ENCODE peak calls at places on chromosomes 7 and 10, in seven cellular contexts. O is cardiac fibroblast, T is left ventricle myocardium inferior, C is A549, X is esophagus squamous epithelium, I is epithelial cell of proximal tubule, J is PC-3. K is an unnamed sample.
A peak's percentile ranks its signal among the peaks of the same experiment; 100 is the strongest.

GRCh38 chr10:1581189-1581588 is 156.1 kb downstream of the ADARB2 start:
- DNase-seq in O (no peak), T (no peak), C (no peak), X (no peak), I (no peak), J (no peak), K (no peak)

GRCh38 chr7:13414661-13415105 is 574.8 kb downstream of the ETV1 start:
- DNase-seq in O (no peak), T (no peak), C (no peak), X (no peak), I (no peak), J (peak; percentile 92), K (no peak)

GRCh38 chr7:158549176-158549833 is 38.3 kb downstream of the PTPRN2 start:
- DNase-seq in O (peak; percentile 48), T (peak; percentile 60), C (no peak), X (no peak), I (no peak), J (no peak), K (no peak)

GRCh38 chr7:50649259-50649885 is 84.2 kb upstream of the DDC start:
- DNase-seq in O (no peak), T (no peak), C (no peak), X (no peak), I (no peak), J (no peak), K (no peak)

GRCh38 chr7:19114591-19114855 is 2.9 kb downstream of the TWIST1 start:
- DNase-seq in O (peak; percentile 44), T (no peak), C (no peak), X (no peak), I (no peak), J (peak; percentile 31), K (no peak)

GRCh38 chr7:149310113-149310836 is 48.3 kb downstream of the ZNF783 start:
- DNase-seq in O (peak; percentile 85), T (no peak), C (peak; percentile 88), X (no peak), I (peak; percentile 51), J (peak; percentile 80), K (peak; percentile 61)

GRCh38 chr10:101848894-101849351 is 5.3 kb upstream of the KCNIP2 start:
- DNase-seq in O (peak; percentile 66), T (no peak), C (no peak), X (no peak), I (no peak), J (no peak), K (no peak)

GRCh38 chr7:132915652-132916051 is 166.2 kb downstream of the CHCHD3 start:
- DNase-seq in O (no peak), T (no peak), C (peak; percentile 16), X (no peak), I (peak; percentile 59), J (no peak), K (no peak)

GRCh38 chr7:34339061-34339526 is 318.9 kb upstream of the NPSR1 start:
- DNase-seq in O (no peak), T (no peak), C (peak; percentile 20), X (no peak), I (peak; percentile 39), J (no peak), K (no peak)

GRCh38 chr7:93185303-93186027 is 37.3 kb upstream of the SAMD9L start:
- DNase-seq in O (peak; percentile 26), T (no peak), C (no peak), X (no peak), I (no peak), J (peak; percentile 49), K (no peak)

GRCh38 chr7:77697535-77697831 is 1.2 kb downstream of the RSBN1L start:
- DNase-seq in O (no peak), T (peak; percentile 40), C (no peak), X (peak; percentile 2), I (no peak), J (no peak), K (no peak)

GRCh38 chr7:92357260-92357659 is 90.0 kb upstream of the GATAD1 start:
- DNase-seq in O (no peak), T (no peak), C (no peak), X (no peak), I (no peak), J (no peak), K (no peak)

GRCh38 chr10:49037187-49037586 is 78.1 kb downstream of the VSTM4 start:
- DNase-seq in O (peak; percentile 19), T (no peak), C (no peak), X (no peak), I (peak; percentile 75), J (peak; percentile 93), K (peak; percentile 75)

GRCh38 chr7:151023211-151023610 is 1.1 kb downstream of the ATG9B start:
- DNase-seq in O (no peak), T (no peak), C (no peak), X (no peak), I (no peak), J (no peak), K (no peak)

GRCh38 chr7:47073284-47073683 is 508.6 kb downstream of the TNS3 start:
- DNase-seq in O (no peak), T (no peak), C (no peak), X (no peak), I (no peak), J (no peak), K (no peak)

GRCh38 chr7:47074702-47075153 is 507.2 kb downstream of the TNS3 start:
- DNase-seq in O (peak; percentile 72), T (no peak), C (no peak), X (no peak), I (no peak), J (no peak), K (no peak)

GRCh38 chr7:47080816-47081215 is 501.1 kb downstream of the TNS3 start:
- DNase-seq in O (no peak), T (no peak), C (no peak), X (no peak), I (no peak), J (no peak), K (no peak)

GRCh38 chr7:47083476-47084250 is 498.2 kb downstream of the TNS3 start:
- DNase-seq in O (no peak), T (no peak), C (no peak), X (no peak), I (no peak), J (no peak), K (no peak)

GRCh38 chr7:47078241-47078640 is 503.7 kb downstream of the TNS3 start:
- DNase-seq in O (peak; percentile 20), T (no peak), C (no peak), X (no peak), I (no peak), J (no peak), K (no peak)
- H3K4me3 ChIP-seq in O (no peak overlapping the region), T (no peak overlapping the region), C (no peak overlapping the region), X (no peak overlapping the region), I (no peak overlapping the region), J (no peak overlapping the region), K (no peak overlapping the region)

DNA sequence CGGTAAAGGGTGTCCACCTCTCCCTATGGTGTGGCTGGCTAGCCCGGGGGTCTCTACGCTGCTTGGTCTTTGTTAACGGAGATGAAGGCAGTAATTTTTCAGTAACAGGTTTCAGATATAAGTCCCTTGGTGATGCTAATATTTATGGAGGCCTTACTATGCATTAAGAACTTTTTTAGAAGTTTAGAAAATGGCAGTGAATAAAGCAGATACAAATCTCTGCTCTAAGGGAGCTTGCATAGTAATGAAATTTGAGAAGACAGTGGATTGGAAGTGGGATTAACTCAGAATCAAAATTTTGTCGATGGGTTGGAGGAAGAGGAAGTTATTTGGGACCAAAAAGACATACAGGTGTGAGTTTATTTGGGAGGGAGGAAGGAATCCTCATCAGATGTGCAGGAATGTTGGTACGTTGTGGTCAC is 445 bp downstream of the SSBP1 start:
- DNase-seq in O (no peak), T (no peak), C (no peak), X (no peak), I (no peak), J (no peak), K (no peak)
- TF ChIP-seq CTCF in O (peak; percentile 38), T (no peak), C (no peak), X (no peak), I (no peak), J (no peak), K (no peak)

GRCh38 chr7:945556-946255 is 8.8 kb downstream of the ADAP1 start:
- DNase-seq in O (no peak), T (no peak), C (no peak), X (no peak), I (no peak), J (peak; percentile 97), K (no peak)
- H3K4me3 ChIP-seq in O (no peak overlapping the region), T (no peak overlapping the region), C (no peak overlapping the region), X (peak overlapping the region; percentile 32), I (peak overlapping the region; percentile 8), J (peak overlapping the region; percentile 49), K (no peak overlapping the region)

GRCh38 chr10:29375888-29376287 is 87.0 kb downstream of the LYZL1 start:
- DNase-seq in O (no peak), T (no peak), C (no peak), X (no peak), I (no peak), J (no peak), K (no peak)

GRCh38 chr10:29378106-29378505 is 89.2 kb downstream of the LYZL1 start:
- DNase-seq in O (no peak), T (no peak), C (no peak), X (no peak), I (no peak), J (no peak), K (no peak)

GRCh38 chr10:29374162-29374561 is 85.3 kb downstream of the LYZL1 start:
- DNase-seq in O (no peak), T (no peak), C (no peak), X (no peak), I (no peak), J (no peak), K (no peak)

GRCh38 chr10:29379208-29379607 is 90.3 kb downstream of the LYZL1 start:
- DNase-seq in O (no peak), T (no peak), C (no peak), X (no peak), I (no peak), J (no peak), K (no peak)

GRCh38 chr10:29377333-29377961 is 88.6 kb downstream of the LYZL1 start:
- DNase-seq in O (peak; percentile 52), T (no peak), C (peak; percentile 21), X (no peak), I (no peak), J (peak; percentile 33), K (no peak)
- TF ChIP-seq CTCF in O (peak; percentile 76), T (peak; percentile 81), C (peak; percentile 69), X (peak; percentile 19), I (peak; percentile 85), J (peak; percentile 57), K (peak; percentile 73)

GRCh38 chr10:94098916-94099315 is 105.2 kb downstream of the PLCE1 start:
- DNase-seq in O (peak; percentile 56), T (no peak), C (no peak), X (no peak), I (no peak), J (no peak), K (no peak)
- H3K4me3 ChIP-seq in O (no peak overlapping the region), T (no peak overlapping the region), C (no peak overlapping the region), X (no peak overlapping the region), I (no peak overlapping the region), J (no peak overlapping the region), K (no peak overlapping the region)

K was measured in AG09309.